ENCODE peak calls at places on chromosome 12, in ten cellular contexts. A, C, K, W, P, G, J, T, M and X are unnamed samples.

GRCh38 chr12:109387425-109388166 is 39.9 kb downstream of the MYO1H start:
- DNase-seq in A (no peak), C (peak; percentile 20), K (no peak), W (no peak), P (no peak), G (peak; percentile 68), J (no peak), T (no peak), M (peak; percentile 44), X (no peak)

GRCh38 chr12:43835264-43835655 is 621 bp upstream of the TMEM117 start:
- DNase-seq in A (no peak), C (peak; percentile 27), K (no peak), W (no peak), P (no peak), G (peak; percentile 29), J (no peak), T (no peak), M (no peak), X (no peak)

GRCh38 chr12:88242161-88242925 is 100.2 kb downstream of the TMTC3 start:
- DNase-seq in A (no peak), C (no peak), K (no peak), W (peak; percentile 40), P (no peak), G (peak; percentile 78), J (no peak), T (no peak), M (peak; percentile 87), X (no peak)

GRCh38 chr12:56520025-56520810 is 1.4 kb upstream of the RBMS2 start:
- DNase-seq in A (no peak), C (no peak), K (peak; percentile 63), W (peak; percentile 42), P (no peak), G (no peak), J (no peak), T (no peak), M (no peak), X (no peak)

GRCh38 chr12:131950182-131950913 is 606 bp downstream of the EP400 start:
- DNase-seq in A (no peak), C (peak; percentile 25), K (peak; percentile 25), W (peak; percentile 29), P (peak; percentile 45), G (no peak), J (peak; percentile 27), T (no peak), M (no peak), X (peak; percentile 31)

GRCh38 chr12:101599771-101600486 is 5.2 kb downstream of the MYBPC1 start:
- DNase-seq in A (no peak), C (no peak), K (no peak), W (no peak), P (no peak), G (peak; percentile 9), J (no peak), T (no peak), M (no peak), X (no peak)

GRCh38 chr12:56900583-56900982 is 33.6 kb downstream of the SDR9C7 start:
- DNase-seq in A (no peak), C (no peak), K (no peak), W (no peak), P (no peak), G (peak; percentile 79), J (no peak), T (no peak), M (peak; percentile 91), X (no peak)

GRCh38 chr12:70338531-70338930 is 27.6 kb upstream of the KCNMB4 start:
- DNase-seq in A (no peak), C (no peak), K (no peak), W (no peak), P (no peak), G (no peak), J (no peak), T (no peak), M (no peak), X (no peak)

GRCh38 chr12:11785722-11786121 is 136.2 kb downstream of the ETV6 start:
- DNase-seq in A (no peak), C (no peak), K (no peak), W (no peak), P (no peak), G (no peak), J (no peak), T (no peak), M (no peak), X (no peak)

DNA sequence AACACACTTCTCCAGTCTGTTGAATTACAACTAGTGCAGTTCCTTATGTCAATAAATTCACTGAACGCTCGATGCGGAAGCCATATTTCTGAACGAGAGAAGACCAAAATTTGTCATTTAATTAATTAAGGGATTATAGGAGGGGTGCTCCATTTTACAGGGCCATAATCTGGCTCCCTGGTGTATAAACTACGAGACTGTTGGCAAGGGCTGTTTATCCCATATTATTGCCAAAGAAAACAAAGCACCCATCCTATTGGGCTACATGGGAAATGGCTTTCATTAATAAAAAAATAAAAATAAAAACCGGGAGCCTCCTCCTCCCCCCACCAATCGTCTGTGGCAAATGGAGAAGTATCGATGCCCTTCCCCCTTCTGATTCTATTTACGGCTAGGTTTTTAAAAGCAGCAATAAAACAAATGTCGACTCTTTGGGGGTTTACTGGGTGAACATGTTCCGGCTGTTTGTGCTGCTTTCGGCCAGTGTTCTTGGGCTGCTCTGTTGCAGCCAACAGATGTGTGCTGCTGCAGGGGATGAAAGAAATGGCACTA is 24.8 kb downstream of the ATF7 start:
- DNase-seq in A (no peak), C (no peak), K (no peak), W (no peak), P (no peak), G (no peak), J (no peak), T (no peak), M (no peak), X (no peak)
- TF ChIP-seq CTCF in A (no peak), C (no peak), K (no peak), W (no peak), P (no peak), G (no peak), J (no peak), T (no peak), M (no peak), X (no peak)

DNA sequence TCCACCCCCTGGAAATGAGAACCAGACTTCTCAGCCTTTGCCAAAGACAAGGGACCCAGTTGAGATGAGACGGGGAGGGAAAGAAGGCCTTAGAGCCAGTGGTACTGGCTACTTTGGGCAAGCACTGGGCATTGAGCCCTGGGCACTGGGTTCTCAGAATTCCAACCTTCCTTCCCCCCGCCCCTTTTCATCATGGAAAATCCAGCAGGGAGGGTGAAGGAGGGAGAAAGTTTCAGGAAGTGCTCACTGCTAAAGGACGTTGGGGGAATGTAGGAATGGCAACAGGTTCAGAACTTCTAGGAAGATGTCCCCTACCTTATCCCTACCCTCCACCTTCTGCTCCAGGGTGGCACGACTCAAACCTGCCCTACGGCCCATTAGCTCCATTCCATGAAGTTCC is 4.2 kb upstream of the TNS2 start:
- DNase-seq in A (no peak), C (no peak), K (no peak), W (peak; percentile 43), P (peak; percentile 64), G (no peak), J (no peak), T (no peak), M (no peak), X (no peak)
- TF ChIP-seq POLR2A in A (no peak), C (no peak), K (peak; percentile 52), W (peak; percentile 25), P (peak; percentile 42), G (no peak), J (no peak), T (peak; percentile 68), M (no peak), X (no peak)

GRCh38 chr12:130514149-130514551 is 176.5 kb downstream of the PIWIL1 start:
- DNase-seq in A (no peak), C (no peak), K (no peak), W (no peak), P (no peak), G (no peak), J (no peak), T (no peak), M (no peak), X (no peak)
- H3K9me3 ChIP-seq in A (no peaks in the 10 kb centered on the region), C (no peaks in the 10 kb centered on the region), K (peaks cover 26% of the 10 kb centered on the region), W (no peaks in the 10 kb centered on the region), P (no peaks in the 10 kb centered on the region), G (no peaks in the 10 kb centered on the region), J (peaks cover 6% of the 10 kb centered on the region), T (no peaks in the 10 kb centered on the region), M (no peaks in the 10 kb centered on the region), X (no peaks in the 10 kb centered on the region)

GRCh38 chr12:39003541-39004160 is 98.3 kb upstream of the CPNE8 start:
- DNase-seq in A (no peak), C (no peak), K (no peak), W (no peak), P (no peak), G (peak; percentile 19), J (no peak), T (no peak), M (no peak), X (no peak)
- TF ChIP-seq CTCF in A (no peak), C (no peak), K (no peak), W (no peak), P (no peak), G (no peak), J (no peak), T (no peak), M (no peak), X (no peak)

DNA sequence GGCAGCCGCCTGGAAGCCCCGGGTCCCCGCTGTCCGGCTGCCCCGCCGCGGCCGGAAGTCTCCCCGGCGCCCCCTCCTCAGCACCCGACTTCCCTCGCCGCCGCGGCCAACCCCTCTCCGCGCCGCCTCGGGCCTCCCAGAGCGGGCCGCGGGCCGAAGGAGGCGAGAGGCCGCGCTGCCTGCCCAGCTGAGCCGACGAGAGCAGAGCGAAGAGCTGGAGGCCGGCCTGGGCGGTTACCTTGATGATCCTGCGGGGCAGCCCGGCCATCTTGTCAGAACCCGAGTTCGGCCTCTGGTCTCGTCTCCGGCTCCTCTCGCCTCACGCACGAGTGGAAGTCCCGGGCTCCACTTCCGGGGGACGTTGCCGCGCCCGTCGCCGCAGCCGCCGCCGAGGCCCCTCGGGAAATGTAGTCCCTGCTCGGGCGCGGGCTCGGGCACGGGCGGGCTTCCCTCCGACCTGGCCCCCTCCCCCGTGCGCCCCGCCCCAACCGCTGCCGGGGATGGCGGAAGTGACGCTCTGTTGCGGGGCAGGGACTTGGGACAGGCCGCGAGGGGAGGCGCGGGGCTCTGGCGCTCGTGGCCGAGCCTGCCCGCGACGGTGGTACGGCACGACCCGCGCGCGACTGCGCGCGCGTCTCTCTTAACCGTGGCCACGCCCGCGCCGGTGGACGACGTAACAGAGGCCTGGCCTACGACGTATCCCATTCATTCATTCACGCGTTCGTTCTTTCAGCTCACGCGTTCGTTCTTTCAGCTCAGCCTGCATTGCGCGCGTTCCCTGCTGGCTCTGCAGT is at the start of gene UBE2N:
- DNase-seq in A (peak; percentile 66), C (peak; percentile 96), K (peak; percentile 97), W (peak; percentile 94), P (peak; percentile 95), G (peak; percentile 97), J (peak; percentile 97), T (peak; percentile 94), M (peak; percentile 88), X (peak; percentile 97)
- TF ChIP-seq POLR2A in A (no peak), C (peak; percentile 26), K (peak; percentile 80), W (peak; percentile 78), P (peak; percentile 60), G (peak; percentile 79), J (peak; percentile 67), T (peak; percentile 77), M (peak; percentile 87), X (peak; percentile 83)